ENCODE peak calls at places on chromosomes 6 and 20, in five cellular contexts. One of them, this sample, is unnamed.

GRCh38 chr20:3889489-3890409 is 562 bp downstream of the PANK2 start:
- DNase-seq in SK-N-SH: peak
- DNase-seq in HCT116: no peak
- DNase-seq in Panc1: no peak
- DNase-seq in HepG2: peak
- DNase-seq in this sample: peak

GRCh38 chr6:30885481-30885998 is 1.2 kb downstream of the DDR1 start:
- DNase-seq in SK-N-SH: peak
- DNase-seq in HCT116: no peak
- DNase-seq in Panc1: no peak
- DNase-seq in HepG2: peak
- DNase-seq in this sample: no peak

GRCh38 chr20:52025938-52026337 is 165.6 kb downstream of the ZFP64 start:
- DNase-seq in SK-N-SH: no peak
- DNase-seq in HCT116: no peak
- DNase-seq in Panc1: no peak
- DNase-seq in HepG2: peak
- DNase-seq in this sample: no peak

GRCh38 chr6:113018351-113019151 is 671.4 kb downstream of the RFPL4B start:
- DNase-seq in SK-N-SH: no peak
- DNase-seq in HCT116: no peak
- DNase-seq in Panc1: no peak
- DNase-seq in HepG2: no peak
- DNase-seq in this sample: no peak

GRCh38 chr20:35257175-35257909 is 20.6 kb downstream of the MMP24OS start:
- DNase-seq in SK-N-SH: no peak
- DNase-seq in HCT116: no peak
- DNase-seq in Panc1: no peak
- DNase-seq in HepG2: no peak
- DNase-seq in this sample: no peak

GRCh38 chr20:25248501-25249172 is 752 bp downstream of the PYGB start:
- DNase-seq in SK-N-SH: peak
- DNase-seq in HCT116: no peak
- DNase-seq in Panc1: no peak
- DNase-seq in HepG2: no peak
- DNase-seq in this sample: no peak

GRCh38 chr6:133041020-133041419 is 200.1 kb upstream of the EYA4 start:
- DNase-seq in SK-N-SH: peak
- DNase-seq in HCT116: no peak
- DNase-seq in Panc1: no peak
- DNase-seq in HepG2: no peak
- DNase-seq in this sample: no peak

GRCh38 chr20:37356961-37357371 is 11.0 kb downstream of the SRC start:
- DNase-seq in SK-N-SH: peak
- DNase-seq in HCT116: no peak
- DNase-seq in Panc1: no peak
- DNase-seq in HepG2: no peak
- DNase-seq in this sample: no peak

GRCh38 chr6:164195605-164196004 is 781.1 kb downstream of the QKI start:
- DNase-seq in SK-N-SH: no peak
- DNase-seq in HCT116: no peak
- DNase-seq in Panc1: no peak
- DNase-seq in HepG2: no peak
- DNase-seq in this sample: no peak

GRCh38 chr20:32909896-32910571 is 51.3 kb downstream of the EFCAB8 start:
- DNase-seq in SK-N-SH: no peak
- DNase-seq in HCT116: no peak
- DNase-seq in Panc1: no peak
- DNase-seq in HepG2: no peak
- DNase-seq in this sample: no peak

GRCh38 chr20:19528286-19529030 is 229.6 kb upstream of the RIN2 start:
- DNase-seq in SK-N-SH: no peak
- DNase-seq in HCT116: no peak
- DNase-seq in Panc1: no peak
- DNase-seq in HepG2: no peak
- DNase-seq in this sample: no peak

GRCh38 chr6:75275067-75275466 is 9.5 kb downstream of the TMEM30A start:
- DNase-seq in SK-N-SH: no peak
- DNase-seq in HCT116: no peak
- DNase-seq in Panc1: no peak
- DNase-seq in HepG2: peak
- DNase-seq in this sample: no peak

GRCh38 chr20:38625896-38626295 is 24.3 kb downstream of the ARHGAP40 start:
- DNase-seq in SK-N-SH: no peak
- DNase-seq in HCT116: no peak
- DNase-seq in Panc1: no peak
- DNase-seq in HepG2: no peak
- DNase-seq in this sample: no peak

GRCh38 chr6:87922947-87923330 is 124.7 kb upstream of the SPACA1 start:
- DNase-seq in SK-N-SH: peak
- DNase-seq in HCT116: no peak
- DNase-seq in Panc1: no peak
- DNase-seq in HepG2: no peak
- DNase-seq in this sample: peak

GRCh38 chr6:26218824-26219223 is 131.6 kb downstream of the HFE start:
- DNase-seq in SK-N-SH: no peak
- DNase-seq in HCT116: no peak
- DNase-seq in Panc1: no peak
- DNase-seq in HepG2: no peak
- DNase-seq in this sample: no peak

GRCh38 chr6:132780770-132781371 is 17.6 kb downstream of the SLC18B1 start:
- DNase-seq in SK-N-SH: no peak
- DNase-seq in HCT116: no peak
- DNase-seq in Panc1: no peak
- DNase-seq in HepG2: peak
- DNase-seq in this sample: no peak

GRCh38 chr6:115004982-115005381 is 662.2 kb upstream of the HS3ST5 start:
- DNase-seq in SK-N-SH: peak
- DNase-seq in HCT116: no peak
- DNase-seq in Panc1: no peak
- DNase-seq in HepG2: no peak
- DNase-seq in this sample: no peak

GRCh38 chr6:45838996-45839395 is 176.7 kb downstream of the CLIC5 start:
- DNase-seq in SK-N-SH: no peak
- DNase-seq in HCT116: no peak
- DNase-seq in Panc1: no peak
- DNase-seq in HepG2: no peak
- DNase-seq in this sample: no peak

GRCh38 chr6:24856954-24857670 is 58.4 kb upstream of the ARMH2 start:
- DNase-seq in SK-N-SH: no peak
- DNase-seq in HCT116: no peak
- DNase-seq in Panc1: no peak
- DNase-seq in HepG2: no peak
- DNase-seq in this sample: no peak

GRCh38 chr6:41936073-41936837 is 5.4 kb downstream of the CCND3 start:
- DNase-seq in SK-N-SH: peak
- DNase-seq in HCT116: peak
- DNase-seq in Panc1: peak
- DNase-seq in HepG2: peak
- DNase-seq in this sample: peak

DNA sequence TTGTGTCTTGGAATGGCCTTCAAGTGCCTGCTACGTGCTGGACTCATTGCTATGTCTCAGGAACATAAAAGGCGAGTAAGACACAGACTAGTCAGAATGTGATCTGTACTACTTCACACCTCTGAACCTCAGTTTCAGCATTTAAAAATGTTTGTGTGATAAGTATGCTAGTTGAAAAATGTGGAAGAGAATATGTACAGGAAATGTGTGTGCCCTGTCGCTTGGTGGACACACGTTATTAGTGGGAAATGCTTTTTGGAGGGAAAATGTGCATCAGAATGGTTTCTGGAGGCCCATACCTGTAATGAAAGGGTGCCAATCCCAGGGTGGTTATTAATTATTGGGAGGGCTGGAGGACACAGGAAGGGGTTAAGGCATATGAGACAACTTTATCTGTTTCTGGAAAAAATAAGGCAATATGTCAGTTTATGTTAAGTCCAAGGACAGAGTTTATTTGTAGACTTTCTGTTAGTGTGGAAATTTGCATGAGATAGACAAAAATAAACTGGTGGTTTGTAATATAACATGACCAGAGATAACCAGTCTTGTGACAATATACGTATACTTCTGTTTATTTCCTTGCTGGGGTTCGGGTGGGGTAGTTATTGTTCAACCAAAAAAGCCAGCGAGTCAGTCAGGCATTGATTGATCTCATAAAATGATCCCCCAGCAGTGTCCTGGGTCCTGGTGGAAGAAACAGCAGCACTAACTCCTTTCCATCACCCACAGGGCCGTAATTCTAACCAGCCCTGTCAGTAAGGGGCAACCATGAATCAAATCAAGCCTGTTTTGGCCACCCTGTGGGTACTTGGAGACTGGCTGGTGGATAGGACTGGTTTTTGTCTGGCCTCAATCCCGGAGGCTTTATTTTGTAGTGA is 117.9 kb downstream of the JARID2 start:
- DNase-seq in SK-N-SH: peak
- DNase-seq in HCT116: no peak
- DNase-seq in Panc1: no peak
- DNase-seq in HepG2: no peak
- DNase-seq in this sample: no peak
- TF ChIP-seq POLR2AphosphoS5 in SK-N-SH: no peak
- TF ChIP-seq POLR2AphosphoS5 in HCT116: no peak
- TF ChIP-seq POLR2AphosphoS5 in Panc1: no peak
- TF ChIP-seq POLR2AphosphoS5 in HepG2: no peak
- TF ChIP-seq POLR2AphosphoS5 in this sample: no peak

GRCh38 chr20:14957416-14957815 is 620.0 kb upstream of the FLRT3 start:
- DNase-seq in SK-N-SH: no peak
- DNase-seq in HCT116: no peak
- DNase-seq in Panc1: no peak
- DNase-seq in HepG2: no peak
- DNase-seq in this sample: no peak

GRCh38 chr20:14959506-14960493 is 622.4 kb upstream of the FLRT3 start:
- DNase-seq in SK-N-SH: no peak
- DNase-seq in HCT116: no peak
- DNase-seq in Panc1: no peak
- DNase-seq in HepG2: peak
- DNase-seq in this sample: no peak

GRCh38 chr20:14958626-14959025 is 621.2 kb upstream of the FLRT3 start:
- DNase-seq in SK-N-SH: no peak
- DNase-seq in HCT116: no peak
- DNase-seq in Panc1: no peak
- DNase-seq in HepG2: no peak
- DNase-seq in this sample: no peak

GRCh38 chr20:14963262-14963663 is 625.9 kb upstream of the FLRT3 start:
- DNase-seq in SK-N-SH: no peak
- DNase-seq in HCT116: peak
- DNase-seq in Panc1: no peak
- DNase-seq in HepG2: peak
- DNase-seq in this sample: no peak

GRCh38 chr20:14960837-14961236 is 623.4 kb upstream of the FLRT3 start:
- DNase-seq in SK-N-SH: no peak
- DNase-seq in HCT116: no peak
- DNase-seq in Panc1: no peak
- DNase-seq in HepG2: no peak
- DNase-seq in this sample: no peak
- TF ChIP-seq REST in SK-N-SH: no peak
- TF ChIP-seq REST in HCT116: no peak
- TF ChIP-seq REST in Panc1: no peak
- TF ChIP-seq REST in HepG2: no peak
- TF ChIP-seq REST in this sample: no peak

DNA sequence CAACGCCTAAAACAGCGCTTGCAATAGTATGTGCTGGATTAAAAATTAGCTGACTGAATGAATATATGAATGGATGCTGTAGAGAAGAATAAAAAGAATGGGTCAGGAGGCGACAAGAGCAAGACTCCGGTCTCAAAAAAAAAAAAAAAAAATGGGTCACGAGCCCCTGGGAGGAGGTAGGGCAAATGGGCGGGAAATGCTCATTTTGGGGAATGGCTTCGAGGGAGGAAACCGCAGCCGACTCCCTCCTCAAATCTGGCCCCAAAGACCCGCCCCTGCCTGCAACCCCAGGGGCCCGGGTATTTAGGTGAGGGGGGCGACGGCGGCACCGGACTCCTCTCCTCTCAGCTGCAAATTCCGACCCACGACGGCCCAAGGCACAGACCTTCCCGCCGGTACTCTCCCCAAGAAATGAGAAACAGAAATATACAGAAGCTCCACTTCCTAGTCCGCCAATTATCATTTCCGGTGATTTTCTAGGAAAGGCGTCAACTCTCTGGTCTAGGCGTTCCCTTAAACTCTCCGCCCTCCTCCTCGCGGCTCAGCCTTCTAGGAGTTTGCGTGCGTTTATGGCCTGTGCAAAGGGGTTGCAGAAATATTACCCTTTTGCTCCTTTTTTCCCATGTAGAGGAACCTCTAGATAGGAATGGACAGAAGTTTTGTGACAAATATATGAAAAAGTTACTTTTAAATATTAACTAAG is at the start of gene ZNF311:
- DNase-seq in SK-N-SH: peak
- DNase-seq in HCT116: no peak
- DNase-seq in Panc1: no peak
- DNase-seq in HepG2: no peak
- DNase-seq in this sample: no peak
- TF ChIP-seq POLR2AphosphoS5 in SK-N-SH: no peak
- TF ChIP-seq POLR2AphosphoS5 in HCT116: no peak
- TF ChIP-seq POLR2AphosphoS5 in Panc1: peak
- TF ChIP-seq POLR2AphosphoS5 in HepG2: no peak
- TF ChIP-seq POLR2AphosphoS5 in this sample: peak

GRCh38 chr6:3147914-3148757 is 9.2 kb downstream of the TUBB2A start:
- DNase-seq in SK-N-SH: no peak
- DNase-seq in HCT116: no peak
- DNase-seq in Panc1: no peak
- DNase-seq in HepG2: no peak
- DNase-seq in this sample: no peak

GRCh38 chr6:3157151-3157933 is at the start of gene TUBB2A:
- DNase-seq in SK-N-SH: peak
- DNase-seq in HCT116: peak
- DNase-seq in Panc1: no peak
- DNase-seq in HepG2: peak
- DNase-seq in this sample: peak

GRCh38 chr6:3152689-3153088 is 4.7 kb downstream of the TUBB2A start:
- DNase-seq in SK-N-SH: no peak
- DNase-seq in HCT116: no peak
- DNase-seq in Panc1: no peak
- DNase-seq in HepG2: no peak
- DNase-seq in this sample: no peak

GRCh38 chr6:3151705-3152104 is 5.6 kb downstream of the TUBB2A start:
- DNase-seq in SK-N-SH: no peak
- DNase-seq in HCT116: no peak
- DNase-seq in Panc1: no peak
- DNase-seq in HepG2: no peak
- DNase-seq in this sample: no peak
- TF ChIP-seq REST in SK-N-SH: no peak
- TF ChIP-seq REST in HCT116: no peak
- TF ChIP-seq REST in Panc1: no peak
- TF ChIP-seq REST in HepG2: no peak
- TF ChIP-seq REST in this sample: no peak

GRCh38 chr6:7052441-7052936 is 55.3 kb upstream of the RREB1 start:
- DNase-seq in SK-N-SH: peak
- DNase-seq in HCT116: no peak
- DNase-seq in Panc1: no peak
- DNase-seq in HepG2: no peak
- DNase-seq in this sample: peak
- TF ChIP-seq POLR2AphosphoS5 in SK-N-SH: no peak
- TF ChIP-seq POLR2AphosphoS5 in HCT116: no peak
- TF ChIP-seq POLR2AphosphoS5 in Panc1: no peak
- TF ChIP-seq POLR2AphosphoS5 in HepG2: no peak
- TF ChIP-seq POLR2AphosphoS5 in this sample: peak